ENCODE peak calls at places on chromosomes 3 and 15, in six cellular contexts. J, Y, S, T, E and N are unnamed samples.

GRCh38 chr15:52282418-52282817 is 13.2 kb downstream of the MYO5C start:
- DNase-seq in J (no peak), Y (no peak), S (no peak), T (no peak), E (no peak), N (no peak)

GRCh38 chr3:47578119-47578630 is 490 bp downstream of the CSPG5 start:
- DNase-seq in J (peak; percentile 60), Y (peak; percentile 7), S (peak; percentile 66), T (no peak), E (no peak), N (no peak)

GRCh38 chr3:8278448-8278847 is 223.2 kb upstream of the LMCD1 start:
- DNase-seq in J (no peak), Y (no peak), S (no peak), T (no peak), E (no peak), N (no peak)

GRCh38 chr15:67835349-67836133 is 4.3 kb downstream of the RNU6-1 start:
- DNase-seq in J (no peak), Y (no peak), S (no peak), T (no peak), E (no peak), N (no peak)

GRCh38 chr3:183098538-183099025 is 714 bp downstream of the MCCC1 start:
- DNase-seq in J (no peak), Y (peak; percentile 25), S (no peak), T (no peak), E (no peak), N (no peak)

GRCh38 chr15:47746516-47746915 is 29.2 kb downstream of the SEMA6D start:
- DNase-seq in J (no peak), Y (no peak), S (no peak), T (no peak), E (no peak), N (no peak)

GRCh38 chr3:185981621-185982020 is 43.8 kb upstream of the TRA2B start:
- DNase-seq in J (no peak), Y (peak; percentile 37), S (no peak), T (no peak), E (no peak), N (no peak)

GRCh38 chr15:70713547-70714414 is 49.6 kb downstream of the UACA start:
- DNase-seq in J (no peak), Y (peak; percentile 51), S (no peak), T (no peak), E (no peak), N (peak; percentile 66)

GRCh38 chr3:15932348-15933300 is 134.8 kb upstream of the ANKRD28 start:
- DNase-seq in J (no peak), Y (no peak), S (no peak), T (no peak), E (no peak), N (no peak)

GRCh38 chr3:130626021-130626420 is 109.0 kb downstream of the COL6A6 start:
- DNase-seq in J (no peak), Y (no peak), S (no peak), T (no peak), E (no peak), N (no peak)

GRCh38 chr15:30023798-30024295 is 58.9 kb upstream of the GOLGA8J start:
- DNase-seq in J (no peak), Y (peak; percentile 51), S (no peak), T (no peak), E (no peak), N (no peak)

GRCh38 chr3:140093742-140094141 is 158.8 kb downstream of the CLSTN2 start:
- DNase-seq in J (no peak), Y (peak; percentile 62), S (no peak), T (peak; percentile 70), E (peak; percentile 52), N (peak; percentile 73)

GRCh38 chr15:62248277-62248974 is 83.3 kb upstream of the C2CD4B start:
- DNase-seq in J (no peak), Y (no peak), S (no peak), T (no peak), E (no peak), N (peak; percentile 36)

GRCh38 chr15:29461877-29462276 is 192.3 kb upstream of the NSMCE3 start:
- DNase-seq in J (no peak), Y (no peak), S (no peak), T (no peak), E (no peak), N (no peak)

GRCh38 chr3:54533856-54534255 is 394.0 kb downstream of the LRTM1 start:
- DNase-seq in J (no peak), Y (no peak), S (no peak), T (no peak), E (no peak), N (no peak)

DNA sequence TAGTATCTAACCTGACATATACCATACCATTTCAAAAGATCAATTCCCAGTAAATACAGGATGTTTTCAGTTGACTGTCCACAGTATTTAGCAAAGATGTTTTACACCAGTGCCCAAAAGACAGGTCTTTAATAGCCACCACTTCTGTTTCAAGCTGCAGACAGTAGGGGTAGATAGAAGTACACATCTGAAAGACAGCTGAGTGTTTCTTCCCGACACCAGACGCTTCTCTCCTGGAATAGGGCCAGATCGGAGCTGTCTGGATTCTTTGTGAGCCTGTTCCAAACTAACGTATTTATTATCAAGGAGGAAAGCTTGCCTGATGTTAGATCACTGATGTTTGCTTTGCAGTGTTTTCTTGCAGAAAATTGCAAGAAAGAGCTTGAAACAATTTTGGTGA is 136.1 kb upstream of the RBMS3 start:
- DNase-seq in J (no peak), Y (peak; percentile 78), S (no peak), T (peak; percentile 24), E (no peak), N (peak; percentile 15)
- H3K4me3 ChIP-seq in J (no peak overlapping the region), Y (no peak overlapping the region), S (no peak overlapping the region), T (no peak overlapping the region), E (no peak overlapping the region), N (no peak overlapping the region)

GRCh38 chr3:44665173-44665572 is 16.6 kb downstream of the ZNF35 start:
- DNase-seq in J (no peak), Y (no peak), S (no peak), T (no peak), E (no peak), N (no peak)

GRCh38 chr3:44659015-44659414 is 10.5 kb downstream of the ZNF35 start:
- DNase-seq in J (no peak), Y (no peak), S (no peak), T (no peak), E (no peak), N (no peak)

GRCh38 chr3:44659434-44659833 is 10.9 kb downstream of the ZNF35 start:
- DNase-seq in J (no peak), Y (no peak), S (no peak), T (no peak), E (no peak), N (no peak)

GRCh38 chr3:44661189-44661588 is 12.7 kb downstream of the ZNF35 start:
- DNase-seq in J (no peak), Y (no peak), S (no peak), T (no peak), E (no peak), N (no peak)
- TF ChIP-seq CTCF in J (no peak), Y (peak; percentile 50), S (no peak), T (peak; percentile 29), E (no peak), N (peak; percentile 33)

GRCh38 chr3:204102-204501 is 7.5 kb downstream of the CHL1 start:
- DNase-seq in J (no peak), Y (no peak), S (no peak), T (no peak), E (no peak), N (no peak)
- H3K4me3 ChIP-seq in J (no peak overlapping the region), Y (no peak overlapping the region), S (no peak overlapping the region), T (no peak overlapping the region), E (no peak overlapping the region), N (no peak overlapping the region)

GRCh38 chr3:173395412-173396181 is 1.9 kb upstream of the NLGN1 start:
- DNase-seq in J (peak; percentile 90), Y (peak; percentile 73), S (peak; percentile 82), T (peak; percentile 22), E (peak; percentile 51), N (peak; percentile 31)
- TF ChIP-seq CTCF in J (no peak), Y (no peak), S (no peak), T (no peak), E (no peak), N (no peak)

GRCh38 chr3:143185401-143185800 is 65.8 kb downstream of the CHST2 start:
- DNase-seq in J (no peak), Y (no peak), S (no peak), T (no peak), E (no peak), N (no peak)

GRCh38 chr3:143190101-143190500 is 70.5 kb downstream of the CHST2 start:
- DNase-seq in J (no peak), Y (peak; percentile 25), S (no peak), T (no peak), E (no peak), N (no peak)

GRCh38 chr3:143188881-143189280 is 69.3 kb downstream of the CHST2 start:
- DNase-seq in J (no peak), Y (no peak), S (no peak), T (no peak), E (no peak), N (no peak)

GRCh38 chr3:143184098-143184497 is 64.5 kb downstream of the CHST2 start:
- DNase-seq in J (no peak), Y (no peak), S (no peak), T (no peak), E (no peak), N (no peak)

DNA sequence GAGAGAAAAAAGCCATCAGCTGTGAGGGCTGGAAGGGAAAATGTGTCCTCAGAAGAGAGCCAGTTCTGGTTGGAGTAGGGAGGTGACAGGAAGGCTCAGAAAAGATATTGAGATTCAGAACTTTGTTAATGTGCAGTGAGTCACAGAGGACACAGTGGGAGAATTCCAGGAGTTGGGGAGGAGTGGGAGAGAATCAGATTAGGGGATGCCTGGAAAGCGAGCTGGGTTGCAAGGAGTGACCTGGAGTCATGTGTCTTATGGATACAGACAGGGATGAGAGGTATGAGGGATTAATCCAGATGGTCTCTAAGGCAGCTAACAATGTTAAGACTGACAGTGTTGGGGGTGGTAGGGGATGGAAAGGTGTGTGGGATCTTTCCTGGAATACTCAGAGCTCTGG is 67.6 kb downstream of the CHST2 start:
- DNase-seq in J (no peak), Y (no peak), S (no peak), T (no peak), E (no peak), N (no peak)
- H3K4me3 ChIP-seq in J (no peak overlapping the region), Y (no peak overlapping the region), S (no peak overlapping the region), T (no peak overlapping the region), E (no peak overlapping the region), N (no peak overlapping the region)